ENCODE peak calls at places on chromosomes 1 and 21, in four cellular contexts. One of them, this sample, is unnamed.

GRCh38 chr1:165960136-165960535 is 132.7 kb downstream of the UCK2 start:
- DNase-seq in heart right ventricle: no peak
- DNase-seq in HepG2: no peak
- DNase-seq in AG04450: no peak
- DNase-seq in this sample: no peak

GRCh38 chr21:46160563-46161179 is 5.3 kb upstream of the FTCD start:
- DNase-seq in HepG2: no peak
- DNase-seq in heart right ventricle: no peak
- DNase-seq in AG04450: no peak
- DNase-seq in this sample: no peak

GRCh38 chr1:232950919-232951579 is 638 bp downstream of the NTPCR start:
- DNase-seq in HepG2: peak; percentile 24
- DNase-seq in heart right ventricle: no peak
- DNase-seq in AG04450: no peak
- DNase-seq in this sample: no peak

GRCh38 chr1:117365350-117366280 is 1.6 kb upstream of the MAN1A2 start:
- DNase-seq in HepG2: no peak
- DNase-seq in heart right ventricle: no peak
- DNase-seq in AG04450: no peak
- DNase-seq in this sample: no peak

GRCh38 chr1:212207822-212208520 is 77.2 kb upstream of the PPP2R5A start:
- DNase-seq in HepG2: no peak
- DNase-seq in heart right ventricle: no peak
- DNase-seq in AG04450: no peak
- DNase-seq in this sample: no peak

GRCh38 chr1:185804608-185805007 is 70.4 kb downstream of the HMCN1 start:
- DNase-seq in HepG2: no peak
- DNase-seq in heart right ventricle: no peak
- DNase-seq in AG04450: no peak
- DNase-seq in this sample: no peak

GRCh38 chr1:27979151-27979858 is 19.5 kb downstream of the XKR8 start:
- DNase-seq in heart right ventricle: no peak
- DNase-seq in HepG2: no peak
- DNase-seq in AG04450: peak; percentile 48
- DNase-seq in this sample: no peak

GRCh38 chr1:62210960-62211359 is 16.3 kb downstream of the L1TD1 start:
- DNase-seq in HepG2: no peak
- DNase-seq in heart right ventricle: no peak
- DNase-seq in AG04450: no peak
- DNase-seq in this sample: no peak

GRCh38 chr1:65049941-65050713 is 83.8 kb upstream of the JAK1 start:
- DNase-seq in HepG2: no peak
- DNase-seq in AG04450: no peak
- DNase-seq in heart right ventricle: no peak
- DNase-seq in this sample: no peak

GRCh38 chr21:42352433-42353095 is 1.8 kb upstream of the TFF2 start:
- DNase-seq in HepG2: no peak
- DNase-seq in heart right ventricle: no peak
- DNase-seq in AG04450: no peak
- DNase-seq in this sample: no peak

GRCh38 chr1:95308276-95308675 is 74.3 kb downstream of the RWDD3 start:
- DNase-seq in HepG2: no peak
- DNase-seq in heart right ventricle: no peak
- DNase-seq in AG04450: no peak
- DNase-seq in this sample: no peak

GRCh38 chr1:222043444-222044292 is 301.8 kb upstream of the DUSP10 start:
- DNase-seq in heart right ventricle: peak; percentile 25
- DNase-seq in HepG2: no peak
- DNase-seq in AG04450: peak; percentile 93
- DNase-seq in this sample: peak; percentile 84

GRCh38 chr1:42922687-42923366 is 35.8 kb downstream of the SLC2A1 start:
- DNase-seq in AG04450: no peak
- DNase-seq in heart right ventricle: no peak
- DNase-seq in HepG2: peak; percentile 77
- DNase-seq in this sample: peak; percentile 62

GRCh38 chr1:201888282-201889033 is at the start of gene SHISA4:
- DNase-seq in AG04450: no peak
- DNase-seq in HepG2: peak; percentile 29
- DNase-seq in heart right ventricle: peak; percentile 84
- DNase-seq in this sample: peak; percentile 85

GRCh38 chr1:52007228-52008073 is 17.0 kb upstream of the RAB3B start:
- DNase-seq in heart right ventricle: no peak
- DNase-seq in HepG2: no peak
- DNase-seq in AG04450: no peak
- DNase-seq in this sample: peak; percentile 31

GRCh38 chr1:77068013-77068412 is 151.2 kb downstream of the PIGK start:
- DNase-seq in HepG2: no peak
- DNase-seq in heart right ventricle: no peak
- DNase-seq in AG04450: no peak
- DNase-seq in this sample: no peak

GRCh38 chr1:87888456-87888855 is 559.8 kb downstream of the LMO4 start:
- DNase-seq in HepG2: no peak
- DNase-seq in heart right ventricle: no peak
- DNase-seq in AG04450: no peak
- DNase-seq in this sample: no peak

GRCh38 chr1:46517010-46517600 is 27.5 kb downstream of the DMBX1 start:
- DNase-seq in heart right ventricle: no peak
- DNase-seq in AG04450: no peak
- DNase-seq in HepG2: no peak
- DNase-seq in this sample: no peak

GRCh38 chr21:28884976-28885852 is 107.5 kb downstream of the LTN1 start:
- DNase-seq in AG04450: peak; percentile 78
- DNase-seq in heart right ventricle: peak; percentile 88
- DNase-seq in HepG2: peak; percentile 82
- DNase-seq in this sample: peak; percentile 87

GRCh38 chr21:46325073-46325912 is 1.3 kb downstream of the PCNT start:
- DNase-seq in heart right ventricle: peak; percentile 53
- DNase-seq in AG04450: no peak
- DNase-seq in HepG2: peak; percentile 35
- DNase-seq in this sample: peak; percentile 67

GRCh38 chr1:230174041-230174440 is 107.0 kb downstream of the GALNT2 start:
- DNase-seq in HepG2: no peak
- DNase-seq in heart right ventricle: no peak
- DNase-seq in AG04450: no peak
- DNase-seq in this sample: no peak

GRCh38 chr1:115166531-115167091 is 77.3 kb upstream of the TSPAN2 start:
- DNase-seq in heart right ventricle: no peak
- DNase-seq in HepG2: no peak
- DNase-seq in AG04450: no peak
- DNase-seq in this sample: peak; percentile 74

GRCh38 chr1:32871364-32872188 is 864 bp upstream of the FNDC5 start:
- DNase-seq in AG04450: no peak
- DNase-seq in heart right ventricle: no peak
- DNase-seq in HepG2: no peak
- DNase-seq in this sample: no peak

GRCh38 chr21:32712043-32712442 is 15.8 kb downstream of the SYNJ1 start:
- DNase-seq in HepG2: no peak
- DNase-seq in AG04450: no peak
- DNase-seq in heart right ventricle: no peak
- DNase-seq in this sample: no peak

GRCh38 chr21:16837319-16837718 is 675.5 kb upstream of the CXADR start:
- DNase-seq in heart right ventricle: no peak
- DNase-seq in AG04450: no peak
- DNase-seq in HepG2: no peak
- DNase-seq in this sample: no peak

GRCh38 chr1:226737819-226738420 is 1.2 kb downstream of the ITPKB start:
- DNase-seq in AG04450: no peak
- DNase-seq in heart right ventricle: peak; percentile 46
- DNase-seq in HepG2: no peak
- DNase-seq in this sample: peak; percentile 56

DNA sequence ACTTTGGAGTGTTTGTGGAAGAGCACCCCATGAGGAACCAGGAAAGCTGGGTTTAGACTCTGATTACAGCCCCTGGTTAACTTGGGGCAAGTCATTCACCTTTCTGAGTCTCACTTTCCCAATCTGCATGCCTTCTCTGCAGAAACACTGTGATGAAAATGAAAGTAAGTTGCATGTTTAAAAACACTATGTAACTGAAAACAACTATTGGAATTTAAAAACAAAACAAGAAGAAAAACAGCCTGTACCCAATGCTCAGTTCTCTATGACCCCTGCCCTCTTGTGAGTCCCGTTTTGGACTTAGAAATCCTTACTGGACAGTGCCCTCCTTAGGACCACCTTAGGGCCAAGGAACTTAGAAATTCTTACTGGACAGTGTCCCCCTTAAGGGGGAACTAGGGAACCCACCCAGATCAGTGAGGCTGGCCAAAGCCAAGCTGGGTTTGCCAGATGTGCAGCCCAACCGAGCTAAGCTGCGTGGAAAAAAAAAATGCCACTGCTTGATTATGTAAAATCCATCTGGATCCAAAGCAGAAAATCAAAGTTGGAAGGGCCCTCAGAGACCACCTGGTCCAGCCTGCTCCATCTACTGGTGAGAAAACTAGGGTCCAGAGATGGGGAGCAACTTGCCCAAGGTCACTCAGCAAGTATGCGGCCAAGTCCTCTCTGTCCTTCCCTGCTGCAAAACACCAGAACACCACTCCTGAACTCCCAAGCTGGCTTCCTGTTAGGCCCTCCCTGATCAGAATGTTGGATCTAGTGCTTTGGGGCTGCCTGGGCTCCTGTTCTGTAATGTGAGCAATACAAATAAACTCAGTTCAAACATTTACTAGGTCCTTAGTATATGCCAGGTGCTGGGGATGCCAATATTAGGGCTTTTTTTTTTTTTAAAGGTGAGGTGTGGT is 77.7 kb downstream of the MRPL37 start:
- DNase-seq in AG04450: no peak
- DNase-seq in HepG2: peak; percentile 13
- DNase-seq in heart right ventricle: no peak
- DNase-seq in this sample: peak; percentile 26
- H3K27ac ChIP-seq in AG04450: peak overlapping the region; percentile 52
- H3K27ac ChIP-seq in HepG2: peak overlapping the region; percentile 45
- H3K27ac ChIP-seq in heart right ventricle: peak overlapping the region; percentile 91
- H3K27ac ChIP-seq in this sample: peak overlapping the region; percentile 34

DNA sequence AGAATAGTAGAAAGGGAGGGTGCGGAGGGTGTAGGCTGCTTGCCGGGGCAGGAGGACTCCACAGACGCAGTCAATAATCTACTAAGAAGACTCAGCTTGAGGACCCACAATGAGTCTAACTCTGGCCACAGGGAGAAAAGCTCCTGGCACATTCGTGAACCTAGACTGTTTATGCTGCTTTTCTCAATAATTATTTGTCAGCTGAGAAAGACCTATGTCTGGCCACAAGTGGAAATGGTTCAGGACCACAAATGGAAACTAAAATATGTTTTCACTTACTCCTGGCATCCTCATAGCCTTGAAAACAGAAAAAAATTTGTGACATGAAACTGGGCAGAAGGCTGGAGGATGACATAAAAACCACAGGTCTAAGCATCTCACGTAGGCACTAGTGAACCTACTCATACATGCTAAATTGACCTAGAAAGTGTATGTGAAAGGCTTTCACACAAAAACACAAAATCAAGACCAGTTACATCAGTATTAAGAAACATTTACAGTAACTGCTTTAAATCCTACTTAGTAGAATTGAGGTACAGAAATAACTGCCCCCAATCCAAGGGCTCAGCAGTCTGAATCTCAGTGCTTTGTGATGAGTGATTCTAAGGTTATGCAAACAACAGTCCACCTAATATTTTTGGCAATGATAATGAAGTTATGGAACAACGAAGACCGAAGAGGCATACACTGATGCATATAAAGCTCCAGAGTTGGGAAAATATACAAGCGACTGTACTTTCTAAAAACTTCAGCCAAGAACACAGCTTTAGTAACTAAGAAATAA is 159.5 kb downstream of the SLC45A1 start:
- DNase-seq in heart right ventricle: no peak
- DNase-seq in AG04450: no peak
- DNase-seq in HepG2: no peak
- DNase-seq in this sample: no peak
- H3K4me3 ChIP-seq in heart right ventricle: no peak overlapping the region
- H3K4me3 ChIP-seq in AG04450: no peak overlapping the region
- H3K4me3 ChIP-seq in HepG2: no peak overlapping the region
- H3K4me3 ChIP-seq in this sample: no peak overlapping the region

DNA sequence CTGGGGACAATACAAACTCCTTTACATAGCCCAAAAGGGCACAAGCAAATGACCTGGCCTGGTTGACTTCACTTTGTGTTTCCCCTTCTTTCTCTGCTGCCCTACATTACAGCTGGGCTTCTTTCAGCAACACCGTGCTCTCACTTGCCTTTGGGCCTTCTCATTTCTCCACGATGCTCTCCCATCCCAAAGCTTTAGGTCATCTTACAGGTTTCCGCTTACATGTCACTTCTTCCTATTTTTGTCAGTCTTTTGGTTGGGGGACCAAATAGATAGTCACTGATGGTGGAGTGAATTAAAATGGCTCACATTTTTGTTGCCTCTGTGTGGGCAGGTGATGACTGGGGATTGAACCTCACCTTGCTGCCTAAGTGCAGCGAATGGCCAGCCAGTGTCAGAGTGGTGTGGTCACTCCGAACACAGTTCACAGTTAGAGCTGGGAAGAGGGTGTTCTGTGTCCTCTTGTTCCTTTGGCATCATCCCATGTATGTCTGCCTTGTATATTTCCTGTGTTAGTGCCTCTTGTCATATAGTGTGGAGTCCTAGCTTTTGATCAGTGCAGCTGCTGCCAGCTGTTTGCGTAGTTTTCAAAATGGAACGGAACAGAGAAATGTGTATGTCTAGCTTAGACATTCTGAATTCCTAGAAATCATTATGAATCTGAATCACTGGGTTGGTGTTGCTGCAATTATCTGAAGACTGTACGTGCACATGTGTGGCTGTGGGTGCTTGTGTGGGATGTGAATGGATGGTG is 134.8 kb downstream of the NOS1AP start:
- DNase-seq in HepG2: no peak
- DNase-seq in heart right ventricle: no peak
- DNase-seq in AG04450: no peak
- DNase-seq in this sample: no peak
- H3K27me3 ChIP-seq in HepG2: no peaks in the 10 kb centered on the region
- H3K27me3 ChIP-seq in heart right ventricle: no peaks in the 10 kb centered on the region
- H3K27me3 ChIP-seq in AG04450: peaks cover 3% of the 10 kb centered on the region
- H3K27me3 ChIP-seq in this sample: peaks cover 8% of the 10 kb centered on the region

GRCh38 chr1:23931481-23931880 is 18.3 kb upstream of the CNR2 start:
- DNase-seq in AG04450: no peak
- DNase-seq in heart right ventricle: no peak
- DNase-seq in HepG2: no peak
- DNase-seq in this sample: no peak
- H3K27ac ChIP-seq in AG04450: no peak overlapping the region
- H3K27ac ChIP-seq in heart right ventricle: no peak overlapping the region
- H3K27ac ChIP-seq in HepG2: no peak overlapping the region
- H3K27ac ChIP-seq in this sample: peak overlapping the region; percentile 24

DNA sequence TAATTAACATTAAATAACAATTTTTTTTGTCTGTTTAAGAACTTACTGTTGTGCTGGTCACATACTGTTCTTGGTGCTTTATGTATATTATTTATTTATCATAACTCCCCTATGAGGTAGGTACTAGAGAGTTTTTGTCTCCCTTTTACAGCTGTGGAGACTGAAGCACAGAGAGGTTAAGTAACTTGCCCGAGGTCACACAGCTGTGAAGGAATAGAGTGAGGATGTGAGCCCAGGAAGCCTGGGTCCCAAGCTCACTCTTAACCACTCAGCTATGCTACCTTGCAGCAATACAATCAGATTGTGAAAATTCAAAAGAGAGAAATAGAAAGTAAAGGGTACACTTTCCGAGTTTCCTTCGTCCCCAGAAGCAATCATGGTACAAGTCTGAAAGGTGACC is 35.6 kb upstream of the FHAD1 start:
- DNase-seq in AG04450: no peak
- DNase-seq in HepG2: no peak
- DNase-seq in heart right ventricle: no peak
- DNase-seq in this sample: no peak
- H3K4me3 ChIP-seq in AG04450: no peak overlapping the region
- H3K4me3 ChIP-seq in HepG2: no peak overlapping the region
- H3K4me3 ChIP-seq in heart right ventricle: no peak overlapping the region
- H3K4me3 ChIP-seq in this sample: no peak overlapping the region

This sample was measured in SJSA1.